ENCODE peak calls at places on chromosomes 5 and 9, in seven cellular contexts. H is stimulated activated CD8-positive, alpha-beta memory T cell treated with anti-CD3 and anti-CD28 coated beads, Interleukin-12 subunit alpha, Interleukin-12 subunit beta, amount 100 ng/mL, for 1 hour; C is GM23338; F is OCI-LY7; N is midbrain; X is activated CD4-positive, alpha-beta T cell treated with anti-CD3 and anti-CD28 coated beads for 4 hours; Q is stimulated activated CD4-positive, alpha-beta T cell treated with anti-CD3 and anti-CD28 coated beads, Interleukin-2, amount 100 ng/mL, for 24 hours. Y is an unnamed sample.

GRCh38 chr9:135241381-135242380 is 154.2 kb downstream of the OLFM1 start:
- DNase-seq in C (peak; percentile 58), X (no peak), H (no peak), N (no peak), Q (no peak), F (no peak), Y (no peak)

GRCh38 chr9:32502459-32502858 is 23.5 kb downstream of the RIGI start:
- DNase-seq in H (no peak), Q (no peak), N (no peak), C (peak; percentile 21), F (no peak), X (no peak), Y (no peak)

GRCh38 chr9:27791311-27791710 is 218.0 kb upstream of the C9orf72 start:
- DNase-seq in C (no peak), F (no peak), H (no peak), N (no peak), X (no peak), Q (no peak), Y (no peak)

GRCh38 chr5:141753971-141754713 is 72.1 kb upstream of the ARAP3 start:
- DNase-seq in Q (peak; percentile 16), C (peak; percentile 93), X (no peak), F (peak; percentile 52), N (no peak), H (no peak), Y (no peak)

GRCh38 chr9:38024036-38024681 is 44.9 kb downstream of the SHB start:
- DNase-seq in Q (no peak), C (peak; percentile 62), N (peak; percentile 51), F (no peak), X (no peak), H (no peak), Y (no peak)

GRCh38 chr9:123637596-123637939 is 281.6 kb downstream of the CRB2 start:
- DNase-seq in F (no peak), N (no peak), X (no peak), H (no peak), Q (no peak), C (no peak), Y (no peak)

GRCh38 chr5:115295775-115296129 is 702 bp downstream of the CCDC112 start:
- DNase-seq in C (no peak), F (no peak), N (no peak), H (no peak), X (no peak), Q (no peak), Y (no peak)

GRCh38 chr9:92642599-92642998 is 27.3 kb downstream of the IPPK start:
- DNase-seq in X (no peak), H (no peak), F (no peak), C (no peak), Q (no peak), N (no peak), Y (no peak)

GRCh38 chr5:120808135-120808534 is 344.0 kb downstream of the PRR16 start:
- DNase-seq in H (no peak), C (peak; percentile 41), N (no peak), F (no peak), Q (no peak), X (no peak), Y (no peak)

GRCh38 chr5:102309586-102309985 is 13.5 kb upstream of the SLCO4C1 start:
- DNase-seq in Q (no peak), F (no peak), N (no peak), H (no peak), C (no peak), X (no peak), Y (no peak)

GRCh38 chr5:130135506-130135905 is 231.2 kb downstream of the CHSY3 start:
- DNase-seq in N (no peak), C (no peak), Q (no peak), X (no peak), F (no peak), H (no peak), Y (no peak)

GRCh38 chr9:35696520-35697215 is 6.9 kb upstream of the TPM2 start:
- DNase-seq in F (peak; percentile 77), N (peak; percentile 31), Q (peak; percentile 59), H (peak; percentile 45), C (peak; percentile 89), X (peak; percentile 54), Y (peak; percentile 60)

GRCh38 chr5:978693-979092 is 29.9 kb upstream of the NKD2 start:
- DNase-seq in N (no peak), C (no peak), Q (no peak), H (no peak), F (no peak), X (no peak), Y (no peak)

GRCh38 chr5:113176196-113176595 is 199.6 kb downstream of the DCP2 start:
- DNase-seq in C (no peak), N (no peak), Q (no peak), F (no peak), X (no peak), H (no peak), Y (no peak)

GRCh38 chr5:65059681-65060598 is 291.2 kb downstream of the CWC27 start:
- DNase-seq in Q (no peak), C (no peak), N (no peak), X (no peak), H (no peak), F (peak; percentile 58), Y (no peak)

GRCh38 chr9:134975253-134975652 is 57.5 kb upstream of the FCN1 start:
- DNase-seq in F (no peak), N (no peak), X (no peak), H (no peak), C (peak; percentile 54), Q (no peak), Y (no peak)

GRCh38 chr5:138438724-138439536 is at the start of gene REEP2:
- DNase-seq in H (peak; percentile 24), F (peak; percentile 71), X (peak; percentile 59), C (peak; percentile 82), N (peak; percentile 35), Q (peak; percentile 75), Y (peak; percentile 60)

GRCh38 chr9:105466898-105467455 is 19.1 kb downstream of the FSD1L start:
- DNase-seq in F (no peak), C (no peak), X (no peak), Q (no peak), H (no peak), N (no peak), Y (no peak)

GRCh38 chr9:87592554-87593394 is 95.1 kb downstream of the DAPK1 start:
- DNase-seq in F (no peak), N (peak; percentile 11), X (no peak), Q (no peak), H (no peak), C (no peak), Y (no peak)

GRCh38 chr5:10946050-10946449 is 185.0 kb upstream of the DAP start:
- DNase-seq in N (no peak), C (peak; percentile 22), Q (no peak), H (no peak), X (no peak), F (no peak), Y (no peak)

GRCh38 chr9:110891760-110892159 is 146.5 kb downstream of the LPAR1 start:
- DNase-seq in X (no peak), F (no peak), Q (no peak), H (no peak), C (no peak), N (no peak), Y (no peak)

GRCh38 chr5:120464627-120465280 is 654 bp downstream of the PRR16 start:
- DNase-seq in C (peak; percentile 51), F (no peak), N (no peak), Q (peak; percentile 4), X (no peak), H (no peak), Y (no peak)

GRCh38 chr5:102856374-102856748 is 101.3 kb downstream of the PAM start:
- DNase-seq in H (no peak), X (no peak), Q (no peak), F (no peak), C (no peak), N (no peak), Y (no peak)

GRCh38 chr9:127135056-127135745 is 12.8 kb upstream of the ANGPTL2 start:
- DNase-seq in C (no peak), X (no peak), H (no peak), Q (no peak), N (no peak), F (no peak), Y (no peak)

GRCh38 chr9:133653638-133654037 is 17.5 kb downstream of the DBH start:
- DNase-seq in C (no peak), H (no peak), F (no peak), X (no peak), Q (no peak), N (no peak), Y (no peak)

GRCh38 chr9:35397923-35398322 is 92.0 kb upstream of the RUSC2 start:
- DNase-seq in Q (no peak), C (no peak), X (no peak), H (no peak), N (no peak), F (no peak), Y (no peak)

GRCh38 chr9:108412755-108413154 is 443.0 kb downstream of the ACTL7B start:
- DNase-seq in N (no peak), H (no peak), F (peak; percentile 4), Q (no peak), C (peak; percentile 93), X (no peak), Y (no peak)

GRCh38 chr5:4905674-4906528 is 234.2 kb upstream of the ADAMTS16 start:
- DNase-seq in X (no peak), F (no peak), N (peak; percentile 16), H (no peak), Q (no peak), C (peak; percentile 71), Y (no peak)

GRCh38 chr9:131266301-131267229 is 9.7 kb downstream of the FAM78A start:
- DNase-seq in F (no peak), H (no peak), X (no peak), C (no peak), Q (peak; percentile 65), N (no peak), Y (no peak)

GRCh38 chr5:65141487-65141886 is 340.2 kb downstream of the ADAMTS6 start:
- DNase-seq in H (no peak), Q (no peak), C (no peak), X (no peak), F (no peak), N (no peak), Y (no peak)

GRCh38 chr9:129330711-129331279 is 152.7 kb upstream of the IER5L start:
- DNase-seq in X (no peak), F (no peak), C (peak; percentile 36), H (no peak), N (no peak), Q (no peak), Y (no peak)

GRCh38 chr9:84397822-84398221 is 57.3 kb upstream of the SLC28A3 start:
- DNase-seq in N (no peak), C (peak; percentile 8), H (no peak), F (no peak), Q (no peak), X (no peak), Y (no peak)